ENCODE peak calls at places on chromosomes 5 and 9, in five cellular contexts. One of them, this sample, is unnamed.

GRCh38 chr9:106668534-106668933 is 194.4 kb upstream of the ZNF462 start:
- DNase-seq in hepatocyte: no peak
- DNase-seq in Peyer's patch: no peak
- DNase-seq in A549: no peak
- DNase-seq in psoas muscle: no peak
- DNase-seq in this sample: no peak

GRCh38 chr9:121156263-121156731 is 45.4 kb downstream of the RAB14 start:
- DNase-seq in hepatocyte: no peak
- DNase-seq in Peyer's patch: peak; percentile 25
- DNase-seq in A549: no peak
- DNase-seq in psoas muscle: no peak
- DNase-seq in this sample: no peak

GRCh38 chr5:60960591-60960990 is 15.6 kb downstream of the NDUFAF2 start:
- DNase-seq in hepatocyte: peak; percentile 40
- DNase-seq in Peyer's patch: no peak
- DNase-seq in A549: peak; percentile 11
- DNase-seq in psoas muscle: no peak
- DNase-seq in this sample: no peak

GRCh38 chr9:88828492-88828974 is 162.7 kb upstream of the S1PR3 start:
- DNase-seq in hepatocyte: no peak
- DNase-seq in Peyer's patch: no peak
- DNase-seq in A549: no peak
- DNase-seq in psoas muscle: no peak
- DNase-seq in this sample: no peak

GRCh38 chr9:108830292-108830691 is 25.5 kb downstream of the ACTL7B start:
- DNase-seq in hepatocyte: no peak
- DNase-seq in Peyer's patch: no peak
- DNase-seq in A549: no peak
- DNase-seq in psoas muscle: no peak
- DNase-seq in this sample: no peak

GRCh38 chr5:25107878-25108277 is 463.1 kb upstream of the CDH10 start:
- DNase-seq in hepatocyte: no peak
- DNase-seq in Peyer's patch: no peak
- DNase-seq in A549: no peak
- DNase-seq in psoas muscle: no peak
- DNase-seq in this sample: no peak

GRCh38 chr5:169050146-169050571 is 250.8 kb downstream of the SLIT3 start:
- DNase-seq in hepatocyte: no peak
- DNase-seq in Peyer's patch: no peak
- DNase-seq in A549: peak; percentile 7
- DNase-seq in psoas muscle: no peak
- DNase-seq in this sample: no peak

GRCh38 chr9:126204708-126205225 is 121.9 kb upstream of the MVB12B start:
- DNase-seq in hepatocyte: no peak
- DNase-seq in Peyer's patch: no peak
- DNase-seq in A549: no peak
- DNase-seq in psoas muscle: no peak
- DNase-seq in this sample: no peak

GRCh38 chr9:38205279-38205678 is 136.3 kb upstream of the SHB start:
- DNase-seq in hepatocyte: no peak
- DNase-seq in Peyer's patch: no peak
- DNase-seq in A549: no peak
- DNase-seq in psoas muscle: no peak
- DNase-seq in this sample: no peak

GRCh38 chr9:104544644-104545043 is 8.0 kb upstream of the OR13C3 start:
- DNase-seq in hepatocyte: no peak
- DNase-seq in Peyer's patch: no peak
- DNase-seq in A549: no peak
- DNase-seq in psoas muscle: no peak
- DNase-seq in this sample: no peak

GRCh38 chr5:76406567-76407155 is 3.6 kb downstream of the IQGAP2 start:
- DNase-seq in hepatocyte: no peak
- DNase-seq in Peyer's patch: no peak
- DNase-seq in A549: no peak
- DNase-seq in psoas muscle: no peak
- DNase-seq in this sample: no peak

GRCh38 chr5:37833990-37834389 is 5.9 kb downstream of the GDNF start:
- DNase-seq in hepatocyte: no peak
- DNase-seq in Peyer's patch: no peak
- DNase-seq in A549: no peak
- DNase-seq in psoas muscle: no peak
- DNase-seq in this sample: no peak

GRCh38 chr5:39619161-39619818 is 194.5 kb upstream of the DAB2 start:
- DNase-seq in hepatocyte: peak; percentile 18
- DNase-seq in Peyer's patch: no peak
- DNase-seq in A549: no peak
- DNase-seq in psoas muscle: no peak
- DNase-seq in this sample: no peak

GRCh38 chr9:116178481-116179211 is 25.1 kb downstream of the PAPPA start:
- DNase-seq in hepatocyte: no peak
- DNase-seq in Peyer's patch: no peak
- DNase-seq in A549: no peak
- DNase-seq in psoas muscle: no peak
- DNase-seq in this sample: no peak

GRCh38 chr5:170809551-170809950 is 26.0 kb downstream of the GABRP start:
- DNase-seq in hepatocyte: peak; percentile 67
- DNase-seq in Peyer's patch: no peak
- DNase-seq in A549: peak; percentile 66
- DNase-seq in psoas muscle: no peak
- DNase-seq in this sample: no peak

GRCh38 chr5:88870280-88870679 is 12.7 kb downstream of the MEF2C start:
- DNase-seq in hepatocyte: no peak
- DNase-seq in Peyer's patch: no peak
- DNase-seq in A549: no peak
- DNase-seq in psoas muscle: no peak
- DNase-seq in this sample: no peak

GRCh38 chr9:124471761-124472160 is 21.5 kb downstream of the ADGRD2 start:
- DNase-seq in hepatocyte: no peak
- DNase-seq in Peyer's patch: no peak
- DNase-seq in A549: no peak
- DNase-seq in psoas muscle: no peak
- DNase-seq in this sample: no peak

GRCh38 chr5:35920890-35921289 is 17.5 kb downstream of the CAPSL start:
- DNase-seq in hepatocyte: peak; percentile 21
- DNase-seq in Peyer's patch: no peak
- DNase-seq in A549: peak; percentile 4
- DNase-seq in psoas muscle: no peak
- DNase-seq in this sample: no peak

GRCh38 chr5:147578228-147579024 is 68.6 kb upstream of the DPYSL3 start:
- DNase-seq in hepatocyte: peak; percentile 74
- DNase-seq in Peyer's patch: no peak
- DNase-seq in A549: peak; percentile 58
- DNase-seq in psoas muscle: no peak
- DNase-seq in this sample: no peak

GRCh38 chr5:170791325-170791954 is 7.9 kb downstream of the GABRP start:
- DNase-seq in hepatocyte: peak; percentile 83
- DNase-seq in Peyer's patch: peak; percentile 29
- DNase-seq in A549: peak; percentile 66
- DNase-seq in psoas muscle: peak; percentile 29
- DNase-seq in this sample: peak; percentile 49

GRCh38 chr5:174462128-174462527 is 262.3 kb upstream of the MSX2 start:
- DNase-seq in hepatocyte: no peak
- DNase-seq in Peyer's patch: no peak
- DNase-seq in A549: no peak
- DNase-seq in psoas muscle: no peak
- DNase-seq in this sample: no peak

GRCh38 chr9:78605029-78605930 is 308.4 kb downstream of the PSAT1 start:
- DNase-seq in hepatocyte: no peak
- DNase-seq in Peyer's patch: no peak
- DNase-seq in A549: no peak
- DNase-seq in psoas muscle: no peak
- DNase-seq in this sample: no peak
- H3K9me3 ChIP-seq in hepatocyte: no peaks in the 10 kb centered on the region
- H3K9me3 ChIP-seq in Peyer's patch: no peaks in the 10 kb centered on the region
- H3K9me3 ChIP-seq in A549: peaks cover 10% of the 10 kb centered on the region
- H3K9me3 ChIP-seq in psoas muscle: no peaks in the 10 kb centered on the region
- H3K9me3 ChIP-seq in this sample: no peaks in the 10 kb centered on the region

GRCh38 chr5:137842296-137842695 is 25.4 kb upstream of the MYOT start:
- DNase-seq in hepatocyte: no peak
- DNase-seq in Peyer's patch: no peak
- DNase-seq in A549: no peak
- DNase-seq in psoas muscle: no peak
- DNase-seq in this sample: no peak
- H3K4me1 ChIP-seq in hepatocyte: no peaks in the 10 kb centered on the region
- H3K4me1 ChIP-seq in Peyer's patch: peaks cover 12% of the 10 kb centered on the region
- H3K4me1 ChIP-seq in A549: peaks cover 21% of the 10 kb centered on the region
- H3K4me1 ChIP-seq in psoas muscle: peaks cover 45% of the 10 kb centered on the region
- H3K4me1 ChIP-seq in this sample: peaks cover 32% of the 10 kb centered on the region

DNA sequence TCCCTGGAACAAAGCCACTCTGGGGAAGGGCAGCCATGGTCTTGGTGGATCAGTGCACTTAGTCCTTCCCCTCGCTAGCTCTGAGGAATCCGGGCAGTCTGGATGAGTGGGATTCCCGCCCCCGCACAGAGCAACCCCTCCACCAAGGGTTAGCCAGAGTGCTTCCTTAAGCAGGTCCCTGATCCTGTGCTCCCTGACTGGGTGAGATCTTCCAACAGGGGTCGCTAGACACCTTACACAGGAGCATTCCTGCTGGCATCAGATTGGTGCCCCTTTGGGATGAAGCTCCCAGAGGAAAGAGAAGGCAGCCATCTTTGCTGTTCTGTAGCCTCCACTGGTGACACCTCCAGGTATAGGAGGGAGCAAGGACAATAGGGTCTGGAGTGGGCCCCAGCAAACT is 228.8 kb downstream of the AP3B1 start:
- DNase-seq in hepatocyte: no peak
- DNase-seq in Peyer's patch: no peak
- DNase-seq in A549: peak; percentile 53
- DNase-seq in psoas muscle: no peak
- DNase-seq in this sample: no peak
- TF ChIP-seq CTCF in hepatocyte: no peak
- TF ChIP-seq CTCF in Peyer's patch: no peak
- TF ChIP-seq CTCF in A549: no peak
- TF ChIP-seq CTCF in psoas muscle: no peak
- TF ChIP-seq CTCF in this sample: no peak

DNA sequence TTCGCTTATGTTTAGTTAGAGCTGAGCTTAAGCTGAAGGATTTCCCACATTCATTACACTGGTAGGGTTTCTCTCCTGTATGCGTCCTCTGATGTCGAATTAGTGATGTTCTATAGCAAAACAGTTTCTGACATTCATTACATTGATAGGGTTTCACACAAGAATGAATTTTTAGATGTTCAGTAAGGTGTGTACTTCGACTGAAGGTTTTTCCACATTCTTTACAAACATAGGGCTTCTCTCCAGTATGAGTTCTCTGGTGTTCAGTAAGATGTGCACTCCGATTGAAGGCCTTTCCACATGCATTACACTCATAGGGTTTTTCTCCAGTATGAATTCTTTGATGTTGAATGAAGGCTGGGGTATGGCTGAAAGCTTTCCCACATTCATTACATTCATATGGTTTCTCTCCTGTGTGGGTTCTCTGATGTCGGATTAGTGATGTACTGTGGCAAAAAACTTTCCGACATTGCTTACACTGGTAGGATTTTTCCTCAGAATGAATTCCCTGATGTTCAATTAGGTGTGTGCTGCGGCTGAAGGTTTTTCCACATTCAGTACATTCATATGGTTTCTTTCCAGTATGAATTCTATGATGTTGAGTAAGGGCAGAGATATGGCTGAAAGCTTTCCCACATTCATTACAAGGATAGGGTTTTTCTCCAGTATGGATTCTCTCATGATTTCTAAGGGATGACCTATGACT is 14.6 kb downstream of the ZNF883 start:
- DNase-seq in hepatocyte: no peak
- DNase-seq in Peyer's patch: no peak
- DNase-seq in A549: no peak
- DNase-seq in psoas muscle: no peak
- DNase-seq in this sample: no peak
- H3K9me3 ChIP-seq in hepatocyte: peaks cover 54% of the 10 kb centered on the region
- H3K9me3 ChIP-seq in Peyer's patch: peaks cover 4% of the 10 kb centered on the region
- H3K9me3 ChIP-seq in A549: peaks cover 79% of the 10 kb centered on the region
- H3K9me3 ChIP-seq in psoas muscle: peaks cover 64% of the 10 kb centered on the region
- H3K9me3 ChIP-seq in this sample: peaks cover 30% of the 10 kb centered on the region

GRCh38 chr5:143352691-143353090 is 50.8 kb downstream of the NR3C1 start:
- DNase-seq in hepatocyte: no peak
- DNase-seq in Peyer's patch: no peak
- DNase-seq in A549: no peak
- DNase-seq in psoas muscle: no peak
- DNase-seq in this sample: no peak
- H3K4me1 ChIP-seq in hepatocyte: peaks cover 20% of the 10 kb centered on the region
- H3K4me1 ChIP-seq in Peyer's patch: peaks cover 40% of the 10 kb centered on the region
- H3K4me1 ChIP-seq in A549: peaks cover 98% of the 10 kb centered on the region
- H3K4me1 ChIP-seq in psoas muscle: peaks cover 95% of the 10 kb centered on the region
- H3K4me1 ChIP-seq in this sample: peaks cover 42% of the 10 kb centered on the region

DNA sequence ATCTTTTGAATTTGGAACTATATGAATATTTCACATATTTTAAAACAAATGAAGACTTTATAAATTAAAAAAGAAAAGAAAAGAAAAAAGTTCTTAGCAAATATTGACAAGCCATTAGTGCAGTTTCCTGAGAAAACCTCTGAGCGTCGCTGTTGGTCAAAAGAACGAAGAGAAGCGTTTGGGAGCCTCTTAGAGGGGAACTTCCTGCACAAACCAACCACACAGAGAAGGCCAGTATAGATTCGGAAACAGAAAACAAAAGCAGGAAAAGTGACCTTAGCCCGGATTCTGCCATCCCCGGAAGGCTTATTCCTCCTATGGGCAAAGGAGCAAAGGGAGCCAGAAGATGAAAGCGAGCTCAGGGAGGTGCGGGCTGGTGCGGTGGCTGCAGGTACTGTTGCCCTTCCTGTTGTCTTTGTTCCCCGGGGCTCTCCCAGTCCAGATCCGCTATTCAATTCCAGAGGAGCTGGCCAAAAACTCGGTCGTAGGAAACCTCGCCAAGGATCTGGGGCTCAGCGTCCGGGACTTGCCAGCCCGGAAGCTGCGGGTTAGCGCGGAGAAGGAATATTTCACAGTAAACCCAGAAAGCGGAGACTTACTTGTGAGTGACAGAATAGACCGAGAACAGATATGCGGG is at the start of gene PCDHGB2:
- DNase-seq in hepatocyte: no peak
- DNase-seq in Peyer's patch: no peak
- DNase-seq in A549: no peak
- DNase-seq in psoas muscle: no peak
- DNase-seq in this sample: no peak
- TF ChIP-seq CTCF in hepatocyte: no peak
- TF ChIP-seq CTCF in Peyer's patch: peak; percentile 33
- TF ChIP-seq CTCF in A549: no peak
- TF ChIP-seq CTCF in psoas muscle: peak; percentile 38
- TF ChIP-seq CTCF in this sample: peak; percentile 49

GRCh38 chr5:141420855-141421488 is at the start of gene PCDHGA11:
- DNase-seq in hepatocyte: peak; percentile 52
- DNase-seq in Peyer's patch: peak; percentile 46
- DNase-seq in A549: peak; percentile 14
- DNase-seq in psoas muscle: peak; percentile 29
- DNase-seq in this sample: no peak
- H3K9me3 ChIP-seq in hepatocyte: peaks cover 74% of the 10 kb centered on the region
- H3K9me3 ChIP-seq in Peyer's patch: peaks cover 36% of the 10 kb centered on the region
- H3K9me3 ChIP-seq in A549: peaks cover 68% of the 10 kb centered on the region
- H3K9me3 ChIP-seq in psoas muscle: peaks cover 9% of the 10 kb centered on the region
- H3K9me3 ChIP-seq in this sample: peaks cover 14% of the 10 kb centered on the region

DNA sequence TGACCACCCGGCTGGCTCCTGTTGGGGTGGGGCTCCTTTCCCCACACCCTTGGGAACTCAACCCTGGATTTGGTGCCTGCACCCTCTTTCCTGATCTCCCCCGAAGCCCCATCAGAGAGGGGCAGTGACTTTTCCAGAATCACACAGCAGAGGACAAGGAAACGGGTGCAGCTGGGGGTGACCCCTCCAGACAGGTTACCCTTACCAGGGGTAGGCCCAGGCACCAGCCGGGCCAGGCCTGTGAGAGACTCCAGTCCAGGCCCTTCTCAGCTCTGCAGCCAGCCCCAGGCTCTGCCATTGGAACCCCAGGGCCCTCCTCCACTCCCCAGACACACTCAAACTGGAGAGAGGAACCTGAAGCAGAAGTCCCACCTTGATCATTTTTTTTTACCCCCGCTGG is 19.0 kb upstream of the PHYHD1 start:
- DNase-seq in hepatocyte: no peak
- DNase-seq in Peyer's patch: no peak
- DNase-seq in A549: no peak
- DNase-seq in psoas muscle: no peak
- DNase-seq in this sample: no peak
- H3K4me1 ChIP-seq in hepatocyte: no peaks in the 10 kb centered on the region
- H3K4me1 ChIP-seq in Peyer's patch: peaks cover 17% of the 10 kb centered on the region
- H3K4me1 ChIP-seq in A549: peaks cover 47% of the 10 kb centered on the region
- H3K4me1 ChIP-seq in psoas muscle: no peaks in the 10 kb centered on the region
- H3K4me1 ChIP-seq in this sample: peaks cover 15% of the 10 kb centered on the region

This sample was measured in heart right ventricle.